ENCODE peak calls at places on chromosomes 5 and 9, in ten cellular contexts. B is NCI-H1694 treated with DMSO at 0.1 percent for 48 hours; P is IMR-90; C is fibroblast of gingiva; L is CD8-positive, alpha-beta memory T cell; J is AML-193; Z is astrocyte of the hippocampus; X is iris pigment epithelial cell; R is right cardiac atrium; V is HTR-8/SVneo. G is an unnamed sample.

GRCh38 chr9:123395276-123396006 is 39.4 kb downstream of the CRB2 start:
- DNase-seq in C (no peak), X (no peak), J (no peak), P (no peak), L (no peak), Z (no peak), R (no peak), B (peak), V (no peak), G (no peak)

GRCh38 chr9:115198018-115198417 is 80.1 kb upstream of the TNC start:
- DNase-seq in R (peak), P (peak), Z (peak), X (peak), V (no peak), J (no peak), C (no peak), L (no peak), B (no peak), G (no peak)

GRCh38 chr5:112006721-112007120 is 249.7 kb upstream of the NREP start:
- DNase-seq in C (peak), X (peak), J (no peak), L (no peak), Z (no peak), P (peak), R (no peak), B (no peak), V (no peak), G (no peak)

GRCh38 chr5:180113660-180114303 is 42.2 kb upstream of the RNF130 start:
- DNase-seq in Z (no peak), B (no peak), P (no peak), R (no peak), V (no peak), C (no peak), L (no peak), J (no peak), X (no peak), G (no peak)

GRCh38 chr9:1267581-1267980 is 217.4 kb downstream of the DMRT2 start:
- DNase-seq in V (no peak), J (no peak), X (no peak), L (no peak), R (no peak), C (no peak), P (no peak), B (no peak), Z (no peak), G (no peak)

GRCh38 chr5:74341221-74341620 is 299.3 kb downstream of the ENC1 start:
- DNase-seq in L (no peak), X (no peak), B (no peak), R (no peak), C (no peak), V (no peak), P (no peak), Z (no peak), J (no peak), G (no peak)

GRCh38 chr9:132708769-132709168 is 38.5 kb downstream of the GTF3C4 start:
- DNase-seq in V (no peak), J (no peak), Z (no peak), P (no peak), R (no peak), B (no peak), X (no peak), L (no peak), C (no peak), G (no peak)

GRCh38 chr5:166962470-166962869 is 1329.0 kb upstream of the WWC1 start:
- DNase-seq in R (peak), L (no peak), X (peak), B (no peak), J (no peak), C (no peak), Z (peak), V (no peak), P (no peak), G (no peak)

GRCh38 chr9:15403155-15403554 is 19.5 kb upstream of the SNAPC3 start:
- DNase-seq in C (no peak), V (no peak), B (no peak), J (peak), X (peak), L (no peak), P (no peak), Z (no peak), R (no peak), G (no peak)